ENCODE peak calls at places on chromosome 5, in seven cellular contexts. O is brain microvascular endothelial cell; L is left colon; A is stimulated activated CD8-positive, alpha-beta memory T cell treated with anti-CD3 and anti-CD28 coated beads, Interleukin-2, amount 100 ng/mL, for 48 hours; H is posterior vena cava; W is ecto neural progenitor cell; M is effector memory CD4-positive, alpha-beta T cell. E is an unnamed sample.

GRCh38 chr5:132466453-132467291 is 23.9 kb downstream of the IRF1 start:
- DNase-seq in W (no peak), L (peak), A (peak), H (peak), O (peak), M (peak), E (no peak)

GRCh38 chr5:143955140-143955539 is 143.2 kb downstream of the HMHB1 start:
- DNase-seq in M (no peak), L (no peak), A (no peak), O (peak), H (no peak), W (no peak), E (peak)

GRCh38 chr5:36724429-36725332 is 118.3 kb downstream of the SLC1A3 start:
- DNase-seq in O (no peak), L (peak), H (peak), M (no peak), A (no peak), W (no peak), E (no peak)

GRCh38 chr5:147223343-147223742 is 11.5 kb upstream of the STK32A start:
- DNase-seq in O (no peak), W (no peak), M (no peak), L (no peak), A (no peak), H (no peak), E (no peak)

GRCh38 chr5:117299940-117300339 is 725.3 kb upstream of the SEMA6A start:
- DNase-seq in A (no peak), H (no peak), W (no peak), M (no peak), L (no peak), O (no peak), E (no peak)

GRCh38 chr5:163079618-163080017 is 357.8 kb upstream of the CCNG1 start:
- DNase-seq in O (no peak), A (no peak), M (no peak), H (no peak), W (no peak), L (no peak), E (no peak)

GRCh38 chr5:134592141-134592746 is 40.4 kb downstream of the SAR1B start:
- DNase-seq in L (no peak), O (no peak), W (no peak), H (no peak), A (no peak), M (no peak), E (no peak)

GRCh38 chr5:522899-523657 is 1.2 kb downstream of the SLC9A3 start:
- DNase-seq in L (no peak), W (no peak), A (no peak), M (no peak), O (no peak), H (no peak), E (no peak)

GRCh38 chr5:106174903-106175302 is 1495.8 kb downstream of the EFNA5 start:
- DNase-seq in W (no peak), O (no peak), A (no peak), L (no peak), M (no peak), H (no peak), E (no peak)

GRCh38 chr5:170380361-170380951 is 8.7 kb downstream of the KCNMB1 start:
- DNase-seq in M (no peak), O (no peak), H (no peak), A (no peak), L (no peak), W (no peak), E (no peak)

GRCh38 chr5:174412374-174412773 is 312.0 kb upstream of the MSX2 start:
- DNase-seq in A (no peak), O (no peak), L (no peak), H (no peak), M (no peak), W (no peak), E (no peak)

GRCh38 chr5:147200001-147200400 is 34.8 kb upstream of the STK32A start:
- DNase-seq in O (no peak), H (no peak), M (no peak), L (no peak), A (no peak), W (no peak), E (no peak)

GRCh38 chr5:116571568-116572321 is 2.9 kb downstream of the SEMA6A start:
- DNase-seq in M (no peak), L (no peak), H (no peak), W (no peak), A (no peak), O (no peak), E (no peak)

GRCh38 chr5:99879791-99880511 is 655.2 kb upstream of the FAM174A start:
- DNase-seq in M (no peak), H (no peak), A (no peak), O (no peak), W (no peak), L (no peak), E (no peak)

GRCh38 chr5:59592101-59592500 is 301.4 kb downstream of the PDE4D start:
- DNase-seq in L (no peak), M (no peak), A (no peak), W (no peak), H (no peak), O (peak), E (peak)

GRCh38 chr5:118628672-118629354 is 359.5 kb downstream of the DTWD2 start:
- DNase-seq in W (peak), A (no peak), O (no peak), L (no peak), H (no peak), M (no peak), E (no peak)

E was measured in skeletal muscle cell.